ENCODE peak calls at places on chromosomes 3 and 15, in four cellular contexts. One of them, this sample, is unnamed.
A peak's percentile ranks its signal among the peaks of the same experiment; 100 is the strongest.

GRCh38 chr3:119769394-119770149 is 12.3 kb upstream of the NR1I2 start:
- DNase-seq in psoas muscle: no peak
- DNase-seq in pancreas: no peak
- DNase-seq in ascending aorta: no peak
- DNase-seq in this sample: peak; percentile 41

GRCh38 chr3:12629560-12629959 is 34.4 kb downstream of the RAF1 start:
- DNase-seq in psoas muscle: no peak
- DNase-seq in pancreas: peak; percentile 42
- DNase-seq in ascending aorta: no peak
- DNase-seq in this sample: peak; percentile 23

GRCh38 chr15:57640935-57641682 is 49.4 kb downstream of the MYZAP start:
- DNase-seq in psoas muscle: no peak
- DNase-seq in pancreas: no peak
- DNase-seq in ascending aorta: no peak
- DNase-seq in this sample: no peak

GRCh38 chr3:132268956-132269355 is 48.3 kb upstream of the ACP3 start:
- DNase-seq in psoas muscle: no peak
- DNase-seq in pancreas: no peak
- DNase-seq in ascending aorta: no peak
- DNase-seq in this sample: no peak

GRCh38 chr15:69403611-69404010 is 10.5 kb upstream of the KIF23 start:
- DNase-seq in psoas muscle: no peak
- DNase-seq in pancreas: no peak
- DNase-seq in ascending aorta: no peak
- DNase-seq in this sample: no peak

GRCh38 chr3:183265157-183265642 is 12.1 kb downstream of the B3GNT5 start:
- DNase-seq in psoas muscle: no peak
- DNase-seq in pancreas: no peak
- DNase-seq in ascending aorta: no peak
- DNase-seq in this sample: peak; percentile 53

GRCh38 chr3:106130384-106131084 is 261.7 kb upstream of the CBLB start:
- DNase-seq in psoas muscle: no peak
- DNase-seq in pancreas: no peak
- DNase-seq in ascending aorta: no peak
- DNase-seq in this sample: no peak

GRCh38 chr3:12965999-12966846 is 107.0 kb downstream of the IQSEC1 start:
- DNase-seq in psoas muscle: no peak
- DNase-seq in pancreas: no peak
- DNase-seq in ascending aorta: no peak
- DNase-seq in this sample: no peak

GRCh38 chr3:148727242-148727641 is 29.5 kb downstream of the AGTR1 start:
- DNase-seq in psoas muscle: no peak
- DNase-seq in pancreas: peak; percentile 36
- DNase-seq in ascending aorta: no peak
- DNase-seq in this sample: no peak

GRCh38 chr3:122247825-122248185 is 64.3 kb downstream of the CASR start:
- DNase-seq in psoas muscle: no peak
- DNase-seq in pancreas: no peak
- DNase-seq in ascending aorta: no peak
- DNase-seq in this sample: no peak

GRCh38 chr3:171876651-171877272 is 33.6 kb downstream of the TMEM212 start:
- DNase-seq in psoas muscle: no peak
- DNase-seq in pancreas: no peak
- DNase-seq in ascending aorta: no peak
- DNase-seq in this sample: no peak

GRCh38 chr3:9779197-9779596 is 9.4 kb upstream of the CAMK1 start:
- DNase-seq in psoas muscle: no peak
- DNase-seq in pancreas: no peak
- DNase-seq in ascending aorta: no peak
- DNase-seq in this sample: no peak

GRCh38 chr3:24470277-24470676 is 24.4 kb downstream of the THRB start:
- DNase-seq in psoas muscle: no peak
- DNase-seq in pancreas: no peak
- DNase-seq in ascending aorta: no peak
- DNase-seq in this sample: no peak

GRCh38 chr3:66497982-66498671 is 2.7 kb downstream of the LRIG1 start:
- DNase-seq in psoas muscle: no peak
- DNase-seq in pancreas: no peak
- DNase-seq in ascending aorta: no peak
- DNase-seq in this sample: no peak

GRCh38 chr3:66495633-66496032 is 5.2 kb downstream of the LRIG1 start:
- DNase-seq in psoas muscle: no peak
- DNase-seq in pancreas: no peak
- DNase-seq in ascending aorta: no peak
- DNase-seq in this sample: no peak

GRCh38 chr3:66494964-66495581 is 5.7 kb downstream of the LRIG1 start:
- DNase-seq in psoas muscle: no peak
- DNase-seq in pancreas: no peak
- DNase-seq in ascending aorta: no peak
- DNase-seq in this sample: no peak

GRCh38 chr3:66497288-66497972 is 3.4 kb downstream of the LRIG1 start:
- DNase-seq in psoas muscle: no peak
- DNase-seq in pancreas: no peak
- DNase-seq in ascending aorta: no peak
- DNase-seq in this sample: no peak

GRCh38 chr3:66496731-66497130 is 4.1 kb downstream of the LRIG1 start:
- DNase-seq in psoas muscle: no peak
- DNase-seq in pancreas: no peak
- DNase-seq in ascending aorta: no peak
- DNase-seq in this sample: no peak
- H3K4me1 ChIP-seq in psoas muscle: peaks cover 61% of the 10 kb centered on the region
- H3K4me1 ChIP-seq in pancreas: peaks cover 48% of the 10 kb centered on the region
- H3K4me1 ChIP-seq in ascending aorta: peaks cover 61% of the 10 kb centered on the region
- H3K4me1 ChIP-seq in this sample: peaks cover 53% of the 10 kb centered on the region

DNA sequence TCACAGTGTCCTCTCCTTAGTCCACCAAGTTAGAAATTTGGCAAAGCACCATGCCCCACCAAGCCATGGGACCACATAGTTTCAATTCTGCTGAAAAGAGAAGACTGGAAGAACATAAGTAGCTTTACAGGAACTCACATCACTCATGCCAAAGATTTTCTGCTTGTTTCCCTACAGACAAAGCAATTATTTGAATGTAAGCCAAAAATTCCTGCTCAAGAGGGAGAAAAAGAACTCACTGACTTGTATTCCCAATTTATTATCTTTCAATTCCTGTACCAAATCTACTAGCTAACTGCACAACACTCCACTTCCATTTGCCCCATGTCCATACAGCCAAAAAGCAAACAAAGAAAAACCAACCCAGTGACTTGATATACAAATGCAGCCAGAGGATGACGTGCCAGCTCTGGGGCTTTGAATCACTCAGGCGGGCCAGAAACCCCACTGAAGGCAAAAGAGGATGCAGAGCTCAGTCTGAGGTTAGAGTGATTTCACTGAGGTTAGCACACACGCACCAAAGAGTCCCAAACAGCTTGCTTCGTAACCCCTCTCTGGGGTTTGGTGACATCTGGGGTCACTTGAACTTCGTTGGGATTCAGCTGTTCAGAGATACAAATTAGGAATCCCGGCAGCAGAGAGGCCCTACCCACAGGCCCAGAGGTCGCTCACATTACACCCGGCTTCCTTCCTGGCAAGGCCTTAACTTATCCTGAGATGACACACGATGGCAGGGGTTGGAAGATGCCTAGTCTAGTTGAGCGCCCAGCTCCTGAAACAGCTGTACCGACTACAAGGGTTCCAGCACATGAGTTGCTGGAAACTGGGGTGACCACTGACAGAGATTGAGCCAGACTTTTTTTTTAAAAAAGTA is 1.7 kb downstream of the RFTN1 start:
- DNase-seq in psoas muscle: peak; percentile 63
- DNase-seq in pancreas: no peak
- DNase-seq in ascending aorta: peak; percentile 57
- DNase-seq in this sample: peak; percentile 77
- H3K4me3 ChIP-seq in psoas muscle: peak overlapping the region; percentile 69
- H3K4me3 ChIP-seq in pancreas: no peak overlapping the region
- H3K4me3 ChIP-seq in ascending aorta: peak overlapping the region; percentile 81
- H3K4me3 ChIP-seq in this sample: no peak overlapping the region

GRCh38 chr15:26197719-26198118 is 334.6 kb upstream of the ATP10A start:
- DNase-seq in psoas muscle: no peak
- DNase-seq in pancreas: no peak
- DNase-seq in ascending aorta: no peak
- DNase-seq in this sample: no peak

GRCh38 chr15:26201177-26201858 is 338.2 kb upstream of the ATP10A start:
- DNase-seq in psoas muscle: no peak
- DNase-seq in pancreas: no peak
- DNase-seq in ascending aorta: no peak
- DNase-seq in this sample: no peak

DNA sequence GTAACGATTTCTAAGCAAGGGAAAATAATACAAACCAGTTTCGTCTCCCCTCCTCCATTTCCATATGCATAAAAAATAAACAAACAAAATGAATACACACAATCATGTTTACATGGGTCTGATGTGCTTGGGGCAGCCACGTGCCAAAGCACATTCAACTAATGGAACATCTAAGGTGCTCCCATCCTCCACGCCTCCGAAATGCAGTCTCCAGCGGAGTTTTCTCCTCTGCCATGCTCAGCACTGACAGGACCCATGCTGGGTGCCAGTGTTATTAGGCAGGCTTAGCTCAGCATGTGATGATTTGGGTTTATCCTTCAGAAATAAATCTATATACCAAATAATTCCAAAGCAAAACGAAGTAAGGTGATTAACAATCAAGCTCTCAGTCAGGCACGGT is 337.3 kb upstream of the ATP10A start:
- DNase-seq in psoas muscle: no peak
- DNase-seq in pancreas: no peak
- DNase-seq in ascending aorta: no peak
- DNase-seq in this sample: no peak
- H3K9me3 ChIP-seq in psoas muscle: no peaks in the 10 kb centered on the region
- H3K9me3 ChIP-seq in pancreas: no peaks in the 10 kb centered on the region
- H3K9me3 ChIP-seq in ascending aorta: no peaks in the 10 kb centered on the region
- H3K9me3 ChIP-seq in this sample: peaks cover 22% of the 10 kb centered on the region

GRCh38 chr15:64092864-64093626 is 593 bp downstream of the CIAO2A start:
- DNase-seq in psoas muscle: peak; percentile 54
- DNase-seq in pancreas: peak; percentile 58
- DNase-seq in ascending aorta: no peak
- DNase-seq in this sample: peak; percentile 66

GRCh38 chr15:64095431-64095794 is 369 bp upstream of the SNX1 start:
- DNase-seq in psoas muscle: no peak
- DNase-seq in pancreas: no peak
- DNase-seq in ascending aorta: no peak
- DNase-seq in this sample: no peak

GRCh38 chr15:64095795-64096485 is at the start of gene SNX1:
- DNase-seq in psoas muscle: peak; percentile 93
- DNase-seq in pancreas: peak; percentile 96
- DNase-seq in ascending aorta: peak; percentile 74
- DNase-seq in this sample: peak; percentile 96

GRCh38 chr15:64092075-64092820 is 1.4 kb downstream of the CIAO2A start:
- DNase-seq in psoas muscle: no peak
- DNase-seq in pancreas: no peak
- DNase-seq in ascending aorta: no peak
- DNase-seq in this sample: no peak

GRCh38 chr15:64093627-64094417 is at the start of gene CIAO2A:
- DNase-seq in psoas muscle: peak; percentile 94
- DNase-seq in pancreas: peak; percentile 92
- DNase-seq in ascending aorta: peak; percentile 91
- DNase-seq in this sample: peak; percentile 96
- H3K4me1 ChIP-seq in psoas muscle: peaks cover 59% of the 10 kb centered on the region
- H3K4me1 ChIP-seq in pancreas: peaks cover 48% of the 10 kb centered on the region
- H3K4me1 ChIP-seq in ascending aorta: peaks cover 32% of the 10 kb centered on the region
- H3K4me1 ChIP-seq in this sample: peaks cover 37% of the 10 kb centered on the region

DNA sequence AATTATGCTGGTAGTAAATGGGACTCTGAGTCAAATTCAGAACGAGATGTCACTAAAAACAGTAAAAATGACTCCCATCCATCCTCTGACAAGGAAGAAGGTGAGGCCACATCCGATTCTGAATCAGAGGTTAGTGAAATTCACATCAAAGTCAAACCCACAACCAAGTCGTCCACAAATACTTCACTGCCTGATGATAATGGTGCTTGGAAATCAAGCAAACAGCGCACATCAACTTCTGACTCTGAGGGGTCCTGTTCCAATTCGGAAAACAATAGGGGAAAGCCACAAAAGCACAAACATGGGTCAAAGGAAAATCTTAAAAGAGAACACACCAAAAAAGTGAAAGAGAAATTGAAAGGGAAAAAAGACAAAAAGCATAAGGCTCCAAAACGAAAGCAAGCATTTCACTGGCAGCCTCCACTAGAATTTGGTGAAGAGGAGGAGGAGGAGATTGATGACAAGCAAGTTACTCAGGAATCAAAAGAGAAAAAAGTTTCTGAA is 15.1 kb upstream of the ZBTB47 start:
- DNase-seq in psoas muscle: no peak
- DNase-seq in pancreas: no peak
- DNase-seq in ascending aorta: no peak
- DNase-seq in this sample: no peak
- H3K4me3 ChIP-seq in psoas muscle: no peak overlapping the region
- H3K4me3 ChIP-seq in pancreas: no peak overlapping the region
- H3K4me3 ChIP-seq in ascending aorta: no peak overlapping the region
- H3K4me3 ChIP-seq in this sample: no peak overlapping the region

This sample was measured in mucosa of descending colon.